ENCODE peak calls at places on chromosomes 11 and 22, in six cellular contexts. One of them, this sample, is unnamed. For H3K4me1 and H3K9me3, the result is how much of the 10 kb centered on the place peaks cover.

GRCh38 chr11:1504581-1505290 is 18.2 kb upstream of the MOB2 start:
- DNase-seq in mammary epithelial cell: no peak
- DNase-seq in Karpas-422: no peak
- DNase-seq in HepG2: no peak
- DNase-seq in sigmoid colon: no peak
- DNase-seq in neuronal stem cell: no peak
- DNase-seq in this sample: peak

GRCh38 chr11:127017482-127017881 is 16.9 kb upstream of the KIRREL3 start:
- DNase-seq in mammary epithelial cell: peak
- DNase-seq in Karpas-422: no peak
- DNase-seq in HepG2: no peak
- DNase-seq in sigmoid colon: no peak
- DNase-seq in neuronal stem cell: peak
- DNase-seq in this sample: no peak

GRCh38 chr11:117843666-117844484 is 19.3 kb upstream of the FXYD2 start:
- DNase-seq in mammary epithelial cell: peak
- DNase-seq in Karpas-422: peak
- DNase-seq in HepG2: no peak
- DNase-seq in sigmoid colon: peak
- DNase-seq in neuronal stem cell: peak
- DNase-seq in this sample: peak

GRCh38 chr22:46436595-46437163 is 100.7 kb downstream of the CELSR1 start:
- DNase-seq in mammary epithelial cell: peak
- DNase-seq in Karpas-422: no peak
- DNase-seq in HepG2: no peak
- DNase-seq in sigmoid colon: no peak
- DNase-seq in neuronal stem cell: no peak
- DNase-seq in this sample: no peak

GRCh38 chr11:73156686-73157085 is 14.6 kb upstream of the FCHSD2 start:
- DNase-seq in mammary epithelial cell: no peak
- DNase-seq in Karpas-422: no peak
- DNase-seq in HepG2: no peak
- DNase-seq in sigmoid colon: no peak
- DNase-seq in neuronal stem cell: no peak
- DNase-seq in this sample: no peak

GRCh38 chr22:25372000-25372595 is 152.7 kb downstream of the CRYBB2 start:
- DNase-seq in mammary epithelial cell: no peak
- DNase-seq in Karpas-422: no peak
- DNase-seq in HepG2: no peak
- DNase-seq in sigmoid colon: no peak
- DNase-seq in neuronal stem cell: no peak
- DNase-seq in this sample: no peak

GRCh38 chr22:27881404-27881803 is 37.7 kb downstream of the PITPNB start:
- DNase-seq in mammary epithelial cell: no peak
- DNase-seq in Karpas-422: no peak
- DNase-seq in HepG2: no peak
- DNase-seq in sigmoid colon: peak
- DNase-seq in neuronal stem cell: no peak
- DNase-seq in this sample: no peak

GRCh38 chr11:102452461-102453285 is at the start of gene TMEM123:
- DNase-seq in mammary epithelial cell: peak
- DNase-seq in Karpas-422: peak
- DNase-seq in HepG2: peak
- DNase-seq in sigmoid colon: peak
- DNase-seq in neuronal stem cell: peak
- DNase-seq in this sample: peak

GRCh38 chr11:13116491-13116890 is 107.4 kb downstream of the RASSF10 start:
- DNase-seq in mammary epithelial cell: no peak
- DNase-seq in Karpas-422: no peak
- DNase-seq in HepG2: no peak
- DNase-seq in sigmoid colon: no peak
- DNase-seq in neuronal stem cell: no peak
- DNase-seq in this sample: no peak

GRCh38 chr22:37564111-37564711 is 3.9 kb downstream of the CDC42EP1 start:
- DNase-seq in mammary epithelial cell: no peak
- DNase-seq in Karpas-422: no peak
- DNase-seq in HepG2: no peak
- DNase-seq in sigmoid colon: no peak
- DNase-seq in neuronal stem cell: no peak
- DNase-seq in this sample: no peak
- H3K4me1 ChIP-seq in mammary epithelial cell: half or more
- H3K4me1 ChIP-seq in Karpas-422: under half
- H3K4me1 ChIP-seq in HepG2: half or more
- H3K4me1 ChIP-seq in sigmoid colon: half or more
- H3K4me1 ChIP-seq in neuronal stem cell: under half
- H3K4me1 ChIP-seq in this sample: half or more

DNA sequence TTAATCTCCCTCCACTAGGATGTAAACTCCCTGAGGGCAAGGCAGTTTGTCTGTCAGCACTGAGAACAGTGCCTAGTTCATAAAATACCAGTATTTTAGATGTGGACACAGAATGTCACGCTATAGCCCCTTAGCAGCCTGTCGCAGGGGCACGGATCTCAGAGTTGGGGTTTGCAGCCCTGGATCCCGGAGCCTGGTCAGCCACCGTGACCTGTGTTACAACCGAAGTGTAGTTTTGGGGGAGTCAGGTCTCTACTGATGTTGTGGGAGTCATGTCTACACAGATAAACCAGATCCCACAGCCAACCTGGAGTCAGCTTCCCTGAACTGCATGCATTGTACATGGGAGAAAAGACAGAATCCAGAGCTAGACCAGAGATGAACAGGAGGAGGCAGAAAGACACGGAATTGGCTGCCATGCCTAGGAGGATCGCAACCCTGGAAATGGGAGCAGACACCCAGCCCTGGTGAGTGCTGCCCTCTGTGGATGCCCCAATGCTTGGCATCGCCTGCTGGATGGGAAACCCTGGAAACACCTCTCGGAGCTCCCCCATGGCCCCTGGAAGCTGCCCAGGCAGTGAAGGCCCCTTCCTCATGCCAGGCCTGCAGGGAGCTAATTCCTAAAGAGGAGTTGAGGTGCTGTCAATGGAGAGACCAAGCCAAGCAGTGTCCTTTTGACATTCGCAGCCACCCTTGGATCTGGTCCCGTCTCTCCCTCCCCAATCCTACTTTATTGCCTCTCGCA is 851.3 kb downstream of the TBC1D22A start:
- DNase-seq in mammary epithelial cell: no peak
- DNase-seq in Karpas-422: no peak
- DNase-seq in HepG2: no peak
- DNase-seq in sigmoid colon: peak
- DNase-seq in neuronal stem cell: no peak
- DNase-seq in this sample: peak
- H3K9me3 ChIP-seq in mammary epithelial cell: under half
- H3K9me3 ChIP-seq in Karpas-422: under half
- H3K9me3 ChIP-seq in HepG2: under half
- H3K9me3 ChIP-seq in sigmoid colon: under half
- H3K9me3 ChIP-seq in neuronal stem cell: under half
- H3K9me3 ChIP-seq in this sample: under half

GRCh38 chr11:86064236-86064803 is 4.6 kb downstream of the PICALM start:
- DNase-seq in mammary epithelial cell: peak
- DNase-seq in Karpas-422: no peak
- DNase-seq in HepG2: no peak
- DNase-seq in sigmoid colon: no peak
- DNase-seq in neuronal stem cell: no peak
- DNase-seq in this sample: no peak
- H3K4me1 ChIP-seq in mammary epithelial cell: under half
- H3K4me1 ChIP-seq in Karpas-422: half or more
- H3K4me1 ChIP-seq in HepG2: half or more
- H3K4me1 ChIP-seq in sigmoid colon: half or more
- H3K4me1 ChIP-seq in neuronal stem cell: under half
- H3K4me1 ChIP-seq in this sample: half or more

GRCh38 chr11:71075116-71075720 is 177.2 kb downstream of the SHANK2 start:
- DNase-seq in mammary epithelial cell: no peak
- DNase-seq in Karpas-422: no peak
- DNase-seq in HepG2: no peak
- DNase-seq in sigmoid colon: no peak
- DNase-seq in neuronal stem cell: no peak
- DNase-seq in this sample: no peak

GRCh38 chr11:71068963-71069362 is 183.4 kb downstream of the SHANK2 start:
- DNase-seq in mammary epithelial cell: no peak
- DNase-seq in Karpas-422: no peak
- DNase-seq in HepG2: no peak
- DNase-seq in sigmoid colon: no peak
- DNase-seq in neuronal stem cell: no peak
- DNase-seq in this sample: no peak

GRCh38 chr11:71071736-71072509 is 180.5 kb downstream of the SHANK2 start:
- DNase-seq in mammary epithelial cell: no peak
- DNase-seq in Karpas-422: no peak
- DNase-seq in HepG2: no peak
- DNase-seq in sigmoid colon: no peak
- DNase-seq in neuronal stem cell: no peak
- DNase-seq in this sample: no peak

GRCh38 chr11:71067753-71068152 is 184.6 kb downstream of the SHANK2 start:
- DNase-seq in mammary epithelial cell: no peak
- DNase-seq in Karpas-422: no peak
- DNase-seq in HepG2: no peak
- DNase-seq in sigmoid colon: no peak
- DNase-seq in neuronal stem cell: no peak
- DNase-seq in this sample: no peak

DNA sequence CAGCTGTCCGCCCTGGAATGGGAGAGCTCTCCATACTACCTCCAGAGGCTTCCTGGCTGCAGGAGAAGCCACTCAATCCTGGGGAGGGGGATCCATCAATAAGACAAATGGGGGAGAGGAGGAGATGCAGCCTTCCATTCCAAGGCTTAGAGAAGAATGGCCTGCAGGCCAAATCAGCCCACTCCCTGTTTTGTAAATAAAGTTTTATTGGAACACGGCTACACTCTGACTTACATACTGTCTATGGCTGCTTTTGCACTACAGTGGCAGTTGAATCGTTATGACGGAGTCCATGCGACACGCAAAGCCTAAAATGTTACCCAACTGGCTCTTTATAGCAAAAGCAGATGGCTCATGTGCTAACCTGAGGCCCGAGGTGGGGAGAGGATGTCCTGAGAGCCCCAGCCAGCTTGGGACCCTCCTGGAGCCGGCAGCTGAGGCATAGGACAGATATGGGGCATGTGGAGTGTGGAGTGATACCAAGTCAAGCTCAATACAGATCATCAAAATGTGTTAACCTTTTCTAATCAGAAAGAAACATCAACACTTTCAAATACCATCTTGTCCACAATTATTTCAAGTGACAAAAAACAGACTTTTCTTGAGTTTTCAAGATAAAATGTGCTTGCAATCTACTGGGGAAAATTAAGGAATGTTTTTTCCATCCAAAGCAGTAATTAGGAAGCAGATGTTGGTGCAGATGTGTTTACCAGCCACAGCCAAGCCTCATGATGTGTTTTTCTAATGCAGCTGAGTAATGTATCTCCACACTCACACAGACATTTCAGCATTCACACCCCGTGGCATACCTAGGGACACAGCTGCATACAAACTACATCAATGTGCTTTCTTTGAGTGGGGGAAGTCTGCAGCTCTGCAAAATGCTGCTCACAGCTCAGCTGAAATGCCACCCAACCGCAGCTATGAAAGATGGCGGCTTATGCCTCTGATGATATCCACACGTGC is 181.6 kb downstream of the SHANK2 start:
- DNase-seq in mammary epithelial cell: no peak
- DNase-seq in Karpas-422: no peak
- DNase-seq in HepG2: no peak
- DNase-seq in sigmoid colon: no peak
- DNase-seq in neuronal stem cell: no peak
- DNase-seq in this sample: no peak
- H3K9me3 ChIP-seq in mammary epithelial cell: under half
- H3K9me3 ChIP-seq in Karpas-422: under half
- H3K9me3 ChIP-seq in HepG2: under half
- H3K9me3 ChIP-seq in sigmoid colon: under half
- H3K9me3 ChIP-seq in neuronal stem cell: under half
- H3K9me3 ChIP-seq in this sample: under half